ENCODE peak calls at places on chromosomes 3 and 15, in ten cellular contexts. T, R, U, B, M, E, W, O, X and S are unnamed samples. For H3K4me1 and H3K27me3, the result is how much of the 10 kb centered on the place peaks cover.

GRCh38 chr3:101816215-101817149 is 32.8 kb upstream of the NFKBIZ start:
- DNase-seq in T (no peak), R (no peak), U (no peak), B (no peak), M (no peak), E (no peak), W (no peak), O (no peak), X (no peak), S (no peak)

GRCh38 chr3:131804565-131805133 is 230.2 kb downstream of the CPNE4 start:
- DNase-seq in T (no peak), R (no peak), U (no peak), B (no peak), M (peak), E (peak), W (no peak), O (peak), X (no peak), S (no peak)

GRCh38 chr3:133570937-133571320 is 2.6 kb upstream of the CDV3 start:
- DNase-seq in T (no peak), R (no peak), U (no peak), B (no peak), M (no peak), E (no peak), W (no peak), O (no peak), X (no peak), S (peak)

GRCh38 chr15:48987142-48987541 is 23.4 kb upstream of the SHC4 start:
- DNase-seq in T (no peak), R (no peak), U (no peak), B (no peak), M (no peak), E (no peak), W (no peak), O (no peak), X (no peak), S (no peak)

GRCh38 chr3:126416943-126417342 is 22.2 kb downstream of the CFAP100 start:
- DNase-seq in T (no peak), R (no peak), U (no peak), B (no peak), M (peak), E (peak), W (no peak), O (no peak), X (peak), S (no peak)

GRCh38 chr3:93973160-93974126 is at the start of gene PROS1:
- DNase-seq in T (peak), R (peak), U (peak), B (no peak), M (peak), E (peak), W (peak), O (peak), X (peak), S (peak)

GRCh38 chr3:194208701-194209100 is 72.8 kb downstream of the HES1 start:
- DNase-seq in T (no peak), R (no peak), U (no peak), B (no peak), M (no peak), E (no peak), W (no peak), O (no peak), X (no peak), S (no peak)

GRCh38 chr15:70632079-70632850 is 131.1 kb downstream of the UACA start:
- DNase-seq in T (no peak), R (no peak), U (no peak), B (no peak), M (no peak), E (no peak), W (no peak), O (no peak), X (no peak), S (no peak)

GRCh38 chr3:23202203-23202920 is 765 bp upstream of the UBE2E2 start:
- DNase-seq in T (no peak), R (no peak), U (no peak), B (no peak), M (no peak), E (no peak), W (peak), O (no peak), X (peak), S (no peak)

GRCh38 chr3:64300790-64301423 is 75.6 kb upstream of the PRICKLE2 start:
- DNase-seq in T (no peak), R (no peak), U (no peak), B (no peak), M (no peak), E (no peak), W (no peak), O (no peak), X (no peak), S (peak)

GRCh38 chr15:54064412-54064811 is 86.2 kb downstream of the UNC13C start:
- DNase-seq in T (no peak), R (no peak), U (no peak), B (no peak), M (no peak), E (no peak), W (no peak), O (no peak), X (no peak), S (no peak)

GRCh38 chr3:67653425-67654098 is 850 bp downstream of the SUCLG2 start:
- DNase-seq in T (no peak), R (no peak), U (no peak), B (no peak), M (no peak), E (no peak), W (no peak), O (no peak), X (no peak), S (peak)

GRCh38 chr3:151395806-151396205 is 11.3 kb upstream of the P2RY12 start:
- DNase-seq in T (no peak), R (no peak), U (no peak), B (no peak), M (no peak), E (no peak), W (no peak), O (no peak), X (no peak), S (no peak)

GRCh38 chr3:111733154-111733553 is 125.9 kb upstream of the PHLDB2 start:
- DNase-seq in T (no peak), R (no peak), U (no peak), B (no peak), M (no peak), E (peak), W (no peak), O (no peak), X (no peak), S (no peak)

GRCh38 chr3:194117114-194117845 is 18.7 kb upstream of the HES1 start:
- DNase-seq in T (no peak), R (no peak), U (no peak), B (no peak), M (peak), E (peak), W (no peak), O (no peak), X (no peak), S (no peak)

GRCh38 chr3:141366285-141367037 is 1.8 kb upstream of the ZBTB38 start:
- DNase-seq in T (no peak), R (peak), U (peak), B (no peak), M (peak), E (peak), W (no peak), O (no peak), X (peak), S (peak)

GRCh38 chr15:80587007-80587406 is 108.1 kb upstream of the ABHD17C start:
- DNase-seq in T (no peak), R (no peak), U (no peak), B (no peak), M (no peak), E (no peak), W (no peak), O (no peak), X (no peak), S (no peak)

GRCh38 chr3:65928110-65928509 is 110.6 kb downstream of the MAGI1 start:
- DNase-seq in T (no peak), R (no peak), U (no peak), B (no peak), M (no peak), E (peak), W (no peak), O (no peak), X (no peak), S (no peak)

GRCh38 chr3:152151216-152151874 is 117.4 kb upstream of the MBNL1 start:
- DNase-seq in T (no peak), R (no peak), U (no peak), B (no peak), M (no peak), E (no peak), W (no peak), O (no peak), X (no peak), S (no peak)

GRCh38 chr3:126983653-126984390 is 907 bp downstream of the PLXNA1 start:
- DNase-seq in T (peak), R (peak), U (no peak), B (no peak), M (peak), E (peak), W (peak), O (peak), X (no peak), S (peak)

GRCh38 chr3:57852896-57853295 is 96.8 kb downstream of the SLMAP start:
- DNase-seq in T (no peak), R (no peak), U (no peak), B (no peak), M (no peak), E (no peak), W (no peak), O (no peak), X (no peak), S (peak)

GRCh38 chr3:71398157-71398836 is 185.2 kb downstream of the FOXP1 start:
- DNase-seq in T (no peak), R (no peak), U (no peak), B (no peak), M (no peak), E (no peak), W (peak), O (no peak), X (no peak), S (no peak)

GRCh38 chr3:32452009-32452408 is 50.6 kb downstream of the CMTM6 start:
- DNase-seq in T (no peak), R (no peak), U (no peak), B (no peak), M (no peak), E (no peak), W (no peak), O (no peak), X (no peak), S (no peak)

GRCh38 chr3:169264711-169265110 is 398.8 kb downstream of the MECOM start:
- DNase-seq in T (no peak), R (no peak), U (no peak), B (no peak), M (peak), E (peak), W (no peak), O (peak), X (no peak), S (peak)

GRCh38 chr15:31328999-31329639 is 2.5 kb downstream of the KLF13 start:
- DNase-seq in T (peak), R (peak), U (no peak), B (no peak), M (peak), E (peak), W (no peak), O (peak), X (no peak), S (no peak)

GRCh38 chr15:73564255-73564654 is 68.9 kb downstream of the NPTN start:
- DNase-seq in T (no peak), R (no peak), U (no peak), B (no peak), M (no peak), E (no peak), W (no peak), O (no peak), X (no peak), S (peak)

GRCh38 chr15:37891754-37892368 is 42.6 kb upstream of the TMCO5A start:
- DNase-seq in T (no peak), R (no peak), U (no peak), B (no peak), M (no peak), E (peak), W (no peak), O (no peak), X (no peak), S (peak)

GRCh38 chr3:99865321-99865720 is 47.7 kb downstream of the CMSS1 start:
- DNase-seq in T (no peak), R (no peak), U (no peak), B (no peak), M (no peak), E (no peak), W (no peak), O (no peak), X (no peak), S (no peak)
- H3K4me1 ChIP-seq in T (under half), R (under half), U (half or more), B (under half), M (under half), E (under half), W (under half), O (under half), X (half or more), S (half or more)

GRCh38 chr3:12405432-12406272 is 78.6 kb upstream of the TSEN2 start:
- DNase-seq in T (peak), R (peak), U (peak), B (no peak), M (peak), E (peak), W (no peak), O (peak), X (peak), S (no peak)
- H3K27me3 ChIP-seq in T (under half), R (under half), U (under half), B (under half), M (under half), E (under half), W (under half), O (under half), X (under half), S (under half)

DNA sequence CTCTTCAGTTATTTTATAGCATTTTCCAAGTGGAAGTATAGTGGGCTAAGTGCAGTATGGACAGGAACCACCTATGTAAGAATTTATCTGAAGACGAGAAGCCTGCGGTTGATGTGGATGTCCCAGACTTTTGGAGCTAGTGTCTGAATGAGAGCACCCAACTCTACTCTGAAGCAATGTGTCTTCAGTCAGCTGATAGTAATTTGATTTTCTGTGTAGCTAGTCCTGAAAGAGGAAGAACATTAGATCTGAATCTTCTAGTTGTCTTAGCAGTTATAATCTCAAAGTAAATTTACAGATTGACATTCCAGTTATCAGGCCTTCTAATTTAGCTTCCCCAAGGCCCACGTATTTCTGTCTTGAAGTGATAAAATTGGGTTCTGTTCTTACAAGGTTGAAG is 1.4 kb downstream of the TCAIM start:
- DNase-seq in T (no peak), R (no peak), U (no peak), B (no peak), M (no peak), E (no peak), W (no peak), O (no peak), X (no peak), S (no peak)
- H3K4me1 ChIP-seq in T (under half), R (under half), U (under half), B (under half), M (under half), E (under half), W (under half), O (under half), X (under half), S (under half)

GRCh38 chr3:123315271-123315595 is 113.5 kb downstream of the SEC22A start:
- DNase-seq in T (peak), R (no peak), U (no peak), B (no peak), M (no peak), E (no peak), W (no peak), O (no peak), X (no peak), S (no peak)

GRCh38 chr3:123319760-123320159 is 118.0 kb downstream of the SEC22A start:
- DNase-seq in T (peak), R (no peak), U (no peak), B (no peak), M (no peak), E (no peak), W (no peak), O (no peak), X (no peak), S (no peak)

GRCh38 chr3:123318374-123318773 is 116.6 kb downstream of the SEC22A start:
- DNase-seq in T (peak), R (peak), U (no peak), B (no peak), M (no peak), E (no peak), W (no peak), O (no peak), X (no peak), S (no peak)

GRCh38 chr3:123320224-123320623 is 118.5 kb downstream of the SEC22A start:
- DNase-seq in T (peak), R (peak), U (no peak), B (no peak), M (no peak), E (no peak), W (no peak), O (no peak), X (no peak), S (no peak)

GRCh38 chr3:123317716-123318115 is 116.0 kb downstream of the SEC22A start:
- DNase-seq in T (peak), R (peak), U (no peak), B (no peak), M (no peak), E (no peak), W (no peak), O (no peak), X (no peak), S (no peak)
- H3K27me3 ChIP-seq in T (under half), R (under half), U (under half), B (under half), M (under half), E (under half), W (under half), O (under half), X (under half), S (half or more)

DNA sequence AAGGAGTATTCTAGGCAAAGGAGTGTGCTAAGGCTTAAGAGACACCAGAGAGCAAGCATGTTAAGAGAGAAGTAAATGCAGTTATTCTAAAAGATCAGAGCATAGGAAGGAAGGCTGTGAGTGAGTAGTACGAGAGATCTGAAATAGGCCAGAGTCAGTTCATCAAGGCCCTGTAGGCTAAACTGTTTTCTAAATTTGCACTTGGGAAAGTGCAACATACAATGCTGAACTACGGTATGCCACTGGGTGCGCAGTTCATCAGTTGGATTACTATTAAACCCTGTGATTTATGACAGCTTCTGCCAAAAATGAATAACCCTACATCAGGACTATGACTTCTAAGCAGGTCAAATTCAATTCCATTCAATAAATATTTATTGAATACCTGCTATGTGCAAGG is 10.8 kb downstream of the CBLB start:
- DNase-seq in T (no peak), R (no peak), U (no peak), B (no peak), M (no peak), E (no peak), W (no peak), O (no peak), X (no peak), S (no peak)
- H3K4me1 ChIP-seq in T (under half), R (under half), U (under half), B (under half), M (under half), E (under half), W (half or more), O (under half), X (under half), S (under half)

GRCh38 chr3:38349684-38350359 is 3.2 kb downstream of the XYLB start:
- DNase-seq in T (no peak), R (no peak), U (no peak), B (no peak), M (no peak), E (no peak), W (no peak), O (no peak), X (peak), S (no peak)

GRCh38 chr3:38347421-38348200 is 1.0 kb downstream of the XYLB start:
- DNase-seq in T (no peak), R (no peak), U (no peak), B (no peak), M (no peak), E (peak), W (no peak), O (no peak), X (peak), S (no peak)

GRCh38 chr3:38348903-38349302 is 2.3 kb downstream of the XYLB start:
- DNase-seq in T (no peak), R (no peak), U (no peak), B (no peak), M (no peak), E (no peak), W (no peak), O (no peak), X (peak), S (peak)

GRCh38 chr3:38354588-38355344 is 8.2 kb downstream of the XYLB start:
- DNase-seq in T (peak), R (no peak), U (no peak), B (no peak), M (no peak), E (peak), W (no peak), O (no peak), X (peak), S (peak)

DNA sequence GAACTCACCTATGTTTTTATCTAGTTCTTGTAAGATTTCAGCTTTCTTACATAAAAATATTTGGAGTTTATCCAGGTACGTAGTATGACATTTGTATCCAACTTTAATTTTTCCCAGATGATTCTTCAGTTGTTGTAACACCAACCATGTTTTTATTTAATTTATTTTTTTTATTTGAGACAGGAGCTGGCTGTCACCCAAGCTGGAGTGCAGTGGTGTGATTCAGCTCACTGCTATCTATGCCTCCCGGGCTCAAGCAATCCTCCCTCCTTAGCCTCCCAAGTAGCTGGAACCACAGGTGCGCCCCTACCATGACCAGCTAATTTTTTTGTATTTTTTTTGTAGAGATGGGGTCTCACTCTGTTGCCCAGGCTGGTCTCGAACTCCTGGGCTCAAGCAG is 6.6 kb downstream of the XYLB start:
- DNase-seq in T (no peak), R (no peak), U (no peak), B (no peak), M (no peak), E (no peak), W (no peak), O (no peak), X (no peak), S (peak)
- H3K27me3 ChIP-seq in T (under half), R (under half), U (under half), B (under half), M (under half), E (under half), W (under half), O (under half), X (under half), S (under half)

DNA sequence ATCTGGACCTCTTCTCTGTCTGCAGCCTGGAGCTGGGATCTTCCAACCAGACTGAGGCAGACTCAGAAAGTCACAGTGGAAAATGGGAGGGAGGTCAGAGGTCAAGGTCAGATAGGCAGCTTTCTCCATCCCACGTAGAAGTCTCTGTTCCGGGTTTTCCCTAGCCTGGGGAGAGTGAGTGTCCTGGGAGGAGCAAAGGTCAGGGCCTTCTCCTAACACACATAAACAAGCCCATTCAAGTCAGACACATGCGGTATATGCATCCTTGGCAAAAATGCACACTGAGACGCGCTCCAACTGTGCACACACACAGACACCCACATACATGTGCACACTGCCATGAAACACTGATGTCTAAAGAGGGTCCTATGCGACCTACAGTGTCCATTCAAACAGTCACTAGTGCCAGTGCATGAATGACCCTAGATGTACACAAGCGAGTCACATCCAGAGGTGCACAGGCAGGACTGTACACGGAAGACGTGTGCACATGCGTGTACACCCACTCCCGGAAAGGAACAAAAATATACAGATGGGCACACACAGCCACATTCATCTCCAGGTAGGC is 681 bp downstream of the TWF2 start:
- DNase-seq in T (no peak), R (no peak), U (peak), B (no peak), M (no peak), E (peak), W (no peak), O (peak), X (no peak), S (peak)
- H3K4me1 ChIP-seq in T (under half), R (under half), U (half or more), B (under half), M (under half), E (under half), W (half or more), O (under half), X (under half), S (half or more)

DNA sequence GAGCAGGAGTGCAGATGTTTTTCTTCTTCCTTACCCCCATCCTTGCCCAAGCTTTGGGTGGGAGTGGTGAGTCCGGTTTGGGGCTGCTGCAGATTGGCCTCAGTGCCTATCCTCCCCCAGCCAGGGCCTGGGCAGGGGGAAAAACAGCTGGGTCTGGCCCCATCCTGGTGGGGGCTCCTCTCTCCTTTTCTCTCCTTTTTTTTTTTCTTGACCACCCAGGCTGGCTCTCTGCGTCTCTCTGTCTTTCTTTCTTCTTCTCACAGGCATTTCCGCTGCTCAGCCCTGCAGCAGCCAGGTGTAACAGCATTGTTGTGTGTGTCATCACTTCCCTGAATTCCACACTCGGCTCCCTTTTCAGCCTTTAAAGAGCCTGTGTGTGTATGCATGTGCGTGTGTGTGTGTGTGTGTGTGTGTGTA is 2.0 kb downstream of the FOXL2NB start:
- DNase-seq in T (no peak), R (no peak), U (no peak), B (no peak), M (no peak), E (no peak), W (no peak), O (no peak), X (no peak), S (no peak)
- H3K27me3 ChIP-seq in T (under half), R (half or more), U (under half), B (half or more), M (under half), E (half or more), W (under half), O (under half), X (under half), S (half or more)